ENCODE peak calls at places on chromosomes 2 and 18, in ten cellular contexts. One of them, this sample, is unnamed.

GRCh38 chr18:45456076-45457066 is 158.9 kb upstream of the SLC14A2 start:
- DNase-seq in frontal cortex: no peak
- DNase-seq in stomach: no peak
- DNase-seq in A172: no peak
- DNase-seq in fibroblast of villous mesenchyme: no peak
- DNase-seq in naive thymus-derived CD8-positive, alpha-beta T cell: no peak
- DNase-seq in dermis blood vessel endothelial cell: no peak
- DNase-seq in Caco-2: no peak
- DNase-seq in renal cortical epithelial cell: no peak
- DNase-seq in EL: no peak
- DNase-seq in this sample: no peak

GRCh38 chr2:73963385-73964120 is 21.2 kb upstream of the TET3 start:
- DNase-seq in frontal cortex: no peak
- DNase-seq in stomach: no peak
- DNase-seq in A172: no peak
- DNase-seq in fibroblast of villous mesenchyme: no peak
- DNase-seq in naive thymus-derived CD8-positive, alpha-beta T cell: no peak
- DNase-seq in dermis blood vessel endothelial cell: no peak
- DNase-seq in Caco-2: no peak
- DNase-seq in renal cortical epithelial cell: no peak
- DNase-seq in EL: no peak
- DNase-seq in this sample: no peak

GRCh38 chr2:109339519-109339991 is 210.6 kb downstream of the SH3RF3 start:
- DNase-seq in frontal cortex: no peak
- DNase-seq in stomach: no peak
- DNase-seq in A172: peak
- DNase-seq in fibroblast of villous mesenchyme: peak
- DNase-seq in naive thymus-derived CD8-positive, alpha-beta T cell: no peak
- DNase-seq in dermis blood vessel endothelial cell: peak
- DNase-seq in Caco-2: no peak
- DNase-seq in renal cortical epithelial cell: no peak
- DNase-seq in EL: peak
- DNase-seq in this sample: no peak

GRCh38 chr2:224904390-224904789 is 137.9 kb downstream of the DOCK10 start:
- DNase-seq in frontal cortex: no peak
- DNase-seq in stomach: no peak
- DNase-seq in A172: no peak
- DNase-seq in fibroblast of villous mesenchyme: no peak
- DNase-seq in naive thymus-derived CD8-positive, alpha-beta T cell: no peak
- DNase-seq in dermis blood vessel endothelial cell: no peak
- DNase-seq in Caco-2: no peak
- DNase-seq in renal cortical epithelial cell: peak
- DNase-seq in EL: peak
- DNase-seq in this sample: no peak

GRCh38 chr2:188524519-188525113 is 232.9 kb downstream of the GULP1 start:
- DNase-seq in frontal cortex: peak
- DNase-seq in stomach: peak
- DNase-seq in A172: peak
- DNase-seq in fibroblast of villous mesenchyme: peak
- DNase-seq in naive thymus-derived CD8-positive, alpha-beta T cell: peak
- DNase-seq in dermis blood vessel endothelial cell: peak
- DNase-seq in Caco-2: no peak
- DNase-seq in renal cortical epithelial cell: peak
- DNase-seq in EL: peak
- DNase-seq in this sample: peak

GRCh38 chr2:232342635-232343565 is 35.7 kb upstream of the ALPP start:
- DNase-seq in frontal cortex: no peak
- DNase-seq in stomach: no peak
- DNase-seq in A172: no peak
- DNase-seq in fibroblast of villous mesenchyme: no peak
- DNase-seq in naive thymus-derived CD8-positive, alpha-beta T cell: no peak
- DNase-seq in dermis blood vessel endothelial cell: no peak
- DNase-seq in Caco-2: no peak
- DNase-seq in renal cortical epithelial cell: no peak
- DNase-seq in EL: no peak
- DNase-seq in this sample: peak

GRCh38 chr18:72830109-72830508 is 37.7 kb downstream of the NETO1 start:
- DNase-seq in frontal cortex: no peak
- DNase-seq in stomach: no peak
- DNase-seq in A172: no peak
- DNase-seq in fibroblast of villous mesenchyme: no peak
- DNase-seq in naive thymus-derived CD8-positive, alpha-beta T cell: no peak
- DNase-seq in dermis blood vessel endothelial cell: no peak
- DNase-seq in Caco-2: no peak
- DNase-seq in renal cortical epithelial cell: peak
- DNase-seq in EL: no peak
- DNase-seq in this sample: no peak

GRCh38 chr18:56501896-56502295 is 136.5 kb downstream of the TXNL1 start:
- DNase-seq in frontal cortex: no peak
- DNase-seq in stomach: no peak
- DNase-seq in A172: no peak
- DNase-seq in fibroblast of villous mesenchyme: peak
- DNase-seq in naive thymus-derived CD8-positive, alpha-beta T cell: no peak
- DNase-seq in dermis blood vessel endothelial cell: peak
- DNase-seq in Caco-2: no peak
- DNase-seq in renal cortical epithelial cell: no peak
- DNase-seq in EL: no peak
- DNase-seq in this sample: no peak

GRCh38 chr2:217912030-217913024 is 90.5 kb downstream of the TNS1 start:
- DNase-seq in frontal cortex: no peak
- DNase-seq in stomach: no peak
- DNase-seq in A172: no peak
- DNase-seq in fibroblast of villous mesenchyme: no peak
- DNase-seq in naive thymus-derived CD8-positive, alpha-beta T cell: no peak
- DNase-seq in dermis blood vessel endothelial cell: no peak
- DNase-seq in Caco-2: no peak
- DNase-seq in renal cortical epithelial cell: no peak
- DNase-seq in EL: no peak
- DNase-seq in this sample: no peak

GRCh38 chr2:112967023-112967422 is 10.8 kb upstream of the IL36G start:
- DNase-seq in frontal cortex: no peak
- DNase-seq in stomach: no peak
- DNase-seq in A172: no peak
- DNase-seq in fibroblast of villous mesenchyme: no peak
- DNase-seq in naive thymus-derived CD8-positive, alpha-beta T cell: no peak
- DNase-seq in dermis blood vessel endothelial cell: no peak
- DNase-seq in Caco-2: no peak
- DNase-seq in renal cortical epithelial cell: no peak
- DNase-seq in EL: no peak
- DNase-seq in this sample: no peak

GRCh38 chr2:129935118-129935517 is 44.3 kb upstream of the RAB6C start:
- DNase-seq in frontal cortex: no peak
- DNase-seq in stomach: no peak
- DNase-seq in A172: peak
- DNase-seq in fibroblast of villous mesenchyme: no peak
- DNase-seq in naive thymus-derived CD8-positive, alpha-beta T cell: no peak
- DNase-seq in dermis blood vessel endothelial cell: no peak
- DNase-seq in Caco-2: no peak
- DNase-seq in renal cortical epithelial cell: peak
- DNase-seq in EL: no peak
- DNase-seq in this sample: no peak

GRCh38 chr2:55169915-55170314 is 62.2 kb downstream of the CLHC1 start:
- DNase-seq in frontal cortex: no peak
- DNase-seq in stomach: peak
- DNase-seq in A172: no peak
- DNase-seq in fibroblast of villous mesenchyme: no peak
- DNase-seq in naive thymus-derived CD8-positive, alpha-beta T cell: no peak
- DNase-seq in dermis blood vessel endothelial cell: no peak
- DNase-seq in Caco-2: no peak
- DNase-seq in renal cortical epithelial cell: no peak
- DNase-seq in EL: no peak
- DNase-seq in this sample: no peak

This sample was measured in glutamatergic neuron.